ENCODE peak calls at places on chromosomes 16 and 17, in four cellular contexts. A, C, B and Q are unnamed samples.
A peak's percentile ranks its signal among the peaks of the same experiment; 100 is the strongest.

GRCh38 chr17:14334261-14334860 is 33.5 kb downstream of the HS3ST3B1 start:
- DNase-seq in A (no peak), C (no peak), B (no peak), Q (no peak)

GRCh38 chr16:27700596-27700995 is 150.7 kb downstream of the KATNIP start:
- DNase-seq in A (no peak), C (no peak), B (no peak), Q (no peak)

GRCh38 chr17:6460531-6461161 is 16.4 kb downstream of the PIMREG start:
- DNase-seq in A (no peak), C (no peak), B (no peak), Q (no peak)

GRCh38 chr16:50198802-50199410 is 45.8 kb downstream of the TENT4B start:
- DNase-seq in A (no peak), C (no peak), B (no peak), Q (no peak)

GRCh38 chr16:46850619-46851555 is 19.9 kb upstream of the C16orf87 start:
- DNase-seq in A (no peak), C (no peak), B (no peak), Q (no peak)

GRCh38 chr17:80008848-80009247 is 26.8 kb downstream of the TBC1D16 start:
- DNase-seq in A (no peak), C (no peak), B (no peak), Q (no peak)

GRCh38 chr17:4551141-4551540 is 4.0 kb downstream of the MYBBP1A start:
- DNase-seq in A (no peak), C (no peak), B (no peak), Q (no peak)

GRCh38 chr16:56561126-56561525 is 3.7 kb upstream of the MT4 start:
- DNase-seq in A (no peak), C (no peak), B (no peak), Q (no peak)

GRCh38 chr16:28237754-28238357 is 26.1 kb upstream of the XPO6 start:
- DNase-seq in A (no peak), C (no peak), B (no peak), Q (no peak)

GRCh38 chr17:37028040-37028439 is 79.3 kb downstream of the AATF start:
- DNase-seq in A (no peak), C (no peak), B (no peak), Q (no peak)

GRCh38 chr16:77223184-77223583 is 24.0 kb downstream of the SYCE1L start:
- DNase-seq in A (no peak), C (no peak), B (no peak), Q (no peak)

GRCh38 chr16:48128769-48129168 is 27.0 kb downstream of the ABCC12 start:
- DNase-seq in A (no peak), C (no peak), B (no peak), Q (no peak)

GRCh38 chr17:9971991-9972390 is 66.9 kb upstream of the RCVRN start:
- DNase-seq in A (peak; percentile 7), C (no peak), B (no peak), Q (no peak)

GRCh38 chr17:15123593-15124590 is 141.2 kb downstream of the PMP22 start:
- DNase-seq in A (no peak), C (no peak), B (no peak), Q (no peak)